ENCODE peak calls at places on chromosomes 1 and 21, in ten cellular contexts. X is GM04503; K is left ventricle myocardium inferior; P is activated T-cell treated with anti-CD3 and anti-CD28 coated beads, Interleukin-2, amount 50 U/mL, for 72 hours; L is T47D; D is HT-29; G is esophagus squamous epithelium; Q is NCI-H2029 treated with DMSO at 0.1 percent for 48 hours; B is progenitor cell of endocrine pancreas; Z is NCI-H510A. A is an unnamed sample.

GRCh38 chr1:235473808-235474207 is 30.4 kb downstream of the B3GALNT2 start:
- DNase-seq in D (no peak), Z (no peak), L (no peak), X (no peak), B (no peak), P (no peak), Q (no peak), G (no peak), K (no peak), A (no peak)

GRCh38 chr1:173430707-173431662 is 46.1 kb upstream of the PRDX6 start:
- DNase-seq in Z (peak; percentile 50), P (peak; percentile 89), B (peak; percentile 79), X (peak; percentile 41), G (peak; percentile 42), L (peak; percentile 56), K (peak; percentile 85), Q (peak; percentile 34), D (peak; percentile 98), A (peak; percentile 80)

GRCh38 chr1:92029241-92029922 is 403 bp upstream of the EPHX4 start:
- DNase-seq in X (no peak), Q (no peak), L (no peak), P (no peak), G (no peak), Z (no peak), B (no peak), D (no peak), K (no peak), A (no peak)

GRCh38 chr1:42777860-42778259 is 6.9 kb upstream of the TMEM269 start:
- DNase-seq in Z (no peak), K (no peak), B (no peak), L (peak; percentile 21), X (no peak), D (peak; percentile 63), Q (peak; percentile 15), G (no peak), P (peak; percentile 37), A (peak; percentile 19)

GRCh38 chr1:230498704-230499103 is 72.6 kb upstream of the PGBD5 start:
- DNase-seq in L (no peak), K (no peak), Q (peak; percentile 25), B (no peak), Z (no peak), P (no peak), G (no peak), X (no peak), D (no peak), A (peak; percentile 73)

GRCh38 chr21:43827015-43827611 is 37.7 kb downstream of the RRP1 start:
- DNase-seq in D (no peak), Q (no peak), X (no peak), K (no peak), B (no peak), Z (no peak), L (no peak), G (no peak), P (no peak), A (no peak)

GRCh38 chr1:33972676-33973395 is 109.0 kb downstream of the HMGB4 start:
- DNase-seq in X (no peak), K (peak; percentile 74), D (no peak), B (no peak), Z (no peak), P (no peak), G (no peak), L (no peak), Q (peak; percentile 40), A (no peak)

GRCh38 chr1:225670806-225671733 is 18.1 kb upstream of the ENAH start:
- DNase-seq in G (no peak), Z (no peak), B (no peak), P (no peak), K (no peak), D (peak; percentile 41), X (no peak), Q (no peak), L (no peak), A (no peak)

GRCh38 chr1:231869364-231869763 is 242.8 kb downstream of the DISC1 start:
- DNase-seq in X (no peak), Q (no peak), Z (no peak), G (no peak), D (no peak), P (no peak), L (no peak), K (no peak), B (no peak), A (no peak)

GRCh38 chr1:56490619-56491018 is 88.7 kb downstream of the PLPP3 start:
- DNase-seq in Q (no peak), X (no peak), P (no peak), K (no peak), D (no peak), G (no peak), L (no peak), B (no peak), Z (no peak), A (no peak)

GRCh38 chr1:198491596-198491995 is 48.9 kb downstream of the ATP6V1G3 start:
- DNase-seq in Z (no peak), P (no peak), L (no peak), Q (no peak), D (no peak), K (no peak), B (no peak), X (no peak), G (no peak), A (no peak)

GRCh38 chr1:25624155-25624554 is 7.6 kb downstream of the MAN1C1 start:
- DNase-seq in K (no peak), P (peak; percentile 52), Q (no peak), L (no peak), G (no peak), D (no peak), X (no peak), Z (no peak), B (no peak), A (no peak)

GRCh38 chr1:63739452-63739851 is 34.4 kb upstream of the ROR1 start:
- DNase-seq in X (no peak), D (no peak), B (no peak), K (no peak), L (no peak), P (no peak), Q (no peak), Z (no peak), G (no peak), A (no peak)

GRCh38 chr1:19765623-19766022 is 34.1 kb downstream of the TMCO4 start:
- DNase-seq in D (peak; percentile 72), L (no peak), K (no peak), B (no peak), X (peak; percentile 92), Z (no peak), G (no peak), Q (no peak), P (peak; percentile 35), A (no peak)

GRCh38 chr1:206583461-206584264 is 28.6 kb downstream of the EIF2D start:
- DNase-seq in L (peak; percentile 60), D (peak; percentile 87), B (peak; percentile 60), Q (peak; percentile 51), G (no peak), P (peak; percentile 90), X (no peak), Z (no peak), K (peak; percentile 67), A (peak; percentile 42)

GRCh38 chr21:39633770-39634181 is 21.0 kb downstream of the B3GALT5 start:
- DNase-seq in Q (no peak), X (peak; percentile 95), L (no peak), P (no peak), B (no peak), K (no peak), Z (no peak), D (peak; percentile 22), G (no peak), A (no peak)

A was measured in DMS153.